ENCODE peak calls at places on chromosomes 1 and 21, in nine cellular contexts. One of them, this sample, is unnamed.

GRCh38 chr1:145740269-145740668 is 21.0 kb downstream of the CD160 start:
- DNase-seq in Peyer's patch: no peak
- DNase-seq in tibial nerve: no peak
- DNase-seq in uterus: no peak
- DNase-seq in A549: peak
- DNase-seq in esophagus muscularis mucosa: no peak
- DNase-seq in esophagus squamous epithelium: no peak
- DNase-seq in ovary: no peak
- DNase-seq in endothelial cell of umbilical vein: no peak
- DNase-seq in this sample: no peak

GRCh38 chr1:53089478-53090226 is 27.6 kb downstream of the PODN start:
- DNase-seq in Peyer's patch: peak
- DNase-seq in tibial nerve: no peak
- DNase-seq in uterus: no peak
- DNase-seq in A549: peak
- DNase-seq in esophagus muscularis mucosa: no peak
- DNase-seq in esophagus squamous epithelium: no peak
- DNase-seq in ovary: no peak
- DNase-seq in endothelial cell of umbilical vein: no peak
- DNase-seq in this sample: no peak

GRCh38 chr1:66350001-66350547 is 183.9 kb upstream of the SGIP1 start:
- DNase-seq in Peyer's patch: peak
- DNase-seq in tibial nerve: peak
- DNase-seq in uterus: no peak
- DNase-seq in A549: no peak
- DNase-seq in esophagus muscularis mucosa: no peak
- DNase-seq in esophagus squamous epithelium: no peak
- DNase-seq in ovary: no peak
- DNase-seq in endothelial cell of umbilical vein: peak
- DNase-seq in this sample: peak

GRCh38 chr21:46428286-46428685 is 30.4 kb upstream of the DIP2A start:
- DNase-seq in Peyer's patch: no peak
- DNase-seq in tibial nerve: no peak
- DNase-seq in uterus: no peak
- DNase-seq in A549: no peak
- DNase-seq in esophagus muscularis mucosa: no peak
- DNase-seq in esophagus squamous epithelium: no peak
- DNase-seq in ovary: no peak
- DNase-seq in endothelial cell of umbilical vein: no peak
- DNase-seq in this sample: no peak

GRCh38 chr1:116677474-116678062 is 10.0 kb upstream of the IGSF3 start:
- DNase-seq in Peyer's patch: no peak
- DNase-seq in tibial nerve: no peak
- DNase-seq in uterus: no peak
- DNase-seq in A549: no peak
- DNase-seq in esophagus muscularis mucosa: no peak
- DNase-seq in esophagus squamous epithelium: no peak
- DNase-seq in ovary: no peak
- DNase-seq in endothelial cell of umbilical vein: no peak
- DNase-seq in this sample: no peak

GRCh38 chr1:229768232-229768631 is 142.2 kb downstream of the URB2 start:
- DNase-seq in Peyer's patch: no peak
- DNase-seq in tibial nerve: no peak
- DNase-seq in uterus: no peak
- DNase-seq in A549: no peak
- DNase-seq in esophagus muscularis mucosa: no peak
- DNase-seq in esophagus squamous epithelium: no peak
- DNase-seq in ovary: no peak
- DNase-seq in endothelial cell of umbilical vein: no peak
- DNase-seq in this sample: no peak

GRCh38 chr21:41598561-41599511 is 90.9 kb upstream of the TMPRSS2 start:
- DNase-seq in Peyer's patch: peak
- DNase-seq in tibial nerve: no peak
- DNase-seq in uterus: no peak
- DNase-seq in A549: no peak
- DNase-seq in esophagus muscularis mucosa: no peak
- DNase-seq in esophagus squamous epithelium: no peak
- DNase-seq in ovary: no peak
- DNase-seq in endothelial cell of umbilical vein: no peak
- DNase-seq in this sample: peak

GRCh38 chr1:1164701-1165451 is 8.8 kb upstream of the TTLL10 start:
- DNase-seq in Peyer's patch: peak
- DNase-seq in tibial nerve: no peak
- DNase-seq in uterus: no peak
- DNase-seq in A549: peak
- DNase-seq in esophagus muscularis mucosa: no peak
- DNase-seq in esophagus squamous epithelium: no peak
- DNase-seq in ovary: no peak
- DNase-seq in endothelial cell of umbilical vein: no peak
- DNase-seq in this sample: no peak

GRCh38 chr1:235843458-235843857 is 23.2 kb downstream of the LYST start:
- DNase-seq in Peyer's patch: no peak
- DNase-seq in tibial nerve: no peak
- DNase-seq in uterus: no peak
- DNase-seq in A549: peak
- DNase-seq in esophagus muscularis mucosa: no peak
- DNase-seq in esophagus squamous epithelium: no peak
- DNase-seq in ovary: no peak
- DNase-seq in endothelial cell of umbilical vein: peak
- DNase-seq in this sample: peak

GRCh38 chr1:216984536-216984935 is 261.3 kb upstream of the ESRRG start:
- DNase-seq in Peyer's patch: no peak
- DNase-seq in tibial nerve: no peak
- DNase-seq in uterus: no peak
- DNase-seq in A549: no peak
- DNase-seq in esophagus muscularis mucosa: no peak
- DNase-seq in esophagus squamous epithelium: no peak
- DNase-seq in ovary: no peak
- DNase-seq in endothelial cell of umbilical vein: no peak
- DNase-seq in this sample: no peak

GRCh38 chr1:155082301-155082940 is 3.8 kb downstream of the EFNA3 start:
- DNase-seq in Peyer's patch: no peak
- DNase-seq in tibial nerve: no peak
- DNase-seq in uterus: no peak
- DNase-seq in A549: no peak
- DNase-seq in esophagus muscularis mucosa: no peak
- DNase-seq in esophagus squamous epithelium: no peak
- DNase-seq in ovary: peak
- DNase-seq in endothelial cell of umbilical vein: no peak
- DNase-seq in this sample: no peak

GRCh38 chr1:212518188-212518951 is 85.7 kb downstream of the NENF start:
- DNase-seq in Peyer's patch: peak
- DNase-seq in tibial nerve: no peak
- DNase-seq in uterus: peak
- DNase-seq in A549: peak
- DNase-seq in esophagus muscularis mucosa: no peak
- DNase-seq in esophagus squamous epithelium: no peak
- DNase-seq in ovary: no peak
- DNase-seq in endothelial cell of umbilical vein: no peak
- DNase-seq in this sample: no peak

GRCh38 chr1:31818204-31818603 is 2.4 kb upstream of the SPOCD1 start:
- DNase-seq in Peyer's patch: no peak
- DNase-seq in tibial nerve: no peak
- DNase-seq in uterus: no peak
- DNase-seq in A549: no peak
- DNase-seq in esophagus muscularis mucosa: no peak
- DNase-seq in esophagus squamous epithelium: no peak
- DNase-seq in ovary: no peak
- DNase-seq in endothelial cell of umbilical vein: no peak
- DNase-seq in this sample: no peak

DNA sequence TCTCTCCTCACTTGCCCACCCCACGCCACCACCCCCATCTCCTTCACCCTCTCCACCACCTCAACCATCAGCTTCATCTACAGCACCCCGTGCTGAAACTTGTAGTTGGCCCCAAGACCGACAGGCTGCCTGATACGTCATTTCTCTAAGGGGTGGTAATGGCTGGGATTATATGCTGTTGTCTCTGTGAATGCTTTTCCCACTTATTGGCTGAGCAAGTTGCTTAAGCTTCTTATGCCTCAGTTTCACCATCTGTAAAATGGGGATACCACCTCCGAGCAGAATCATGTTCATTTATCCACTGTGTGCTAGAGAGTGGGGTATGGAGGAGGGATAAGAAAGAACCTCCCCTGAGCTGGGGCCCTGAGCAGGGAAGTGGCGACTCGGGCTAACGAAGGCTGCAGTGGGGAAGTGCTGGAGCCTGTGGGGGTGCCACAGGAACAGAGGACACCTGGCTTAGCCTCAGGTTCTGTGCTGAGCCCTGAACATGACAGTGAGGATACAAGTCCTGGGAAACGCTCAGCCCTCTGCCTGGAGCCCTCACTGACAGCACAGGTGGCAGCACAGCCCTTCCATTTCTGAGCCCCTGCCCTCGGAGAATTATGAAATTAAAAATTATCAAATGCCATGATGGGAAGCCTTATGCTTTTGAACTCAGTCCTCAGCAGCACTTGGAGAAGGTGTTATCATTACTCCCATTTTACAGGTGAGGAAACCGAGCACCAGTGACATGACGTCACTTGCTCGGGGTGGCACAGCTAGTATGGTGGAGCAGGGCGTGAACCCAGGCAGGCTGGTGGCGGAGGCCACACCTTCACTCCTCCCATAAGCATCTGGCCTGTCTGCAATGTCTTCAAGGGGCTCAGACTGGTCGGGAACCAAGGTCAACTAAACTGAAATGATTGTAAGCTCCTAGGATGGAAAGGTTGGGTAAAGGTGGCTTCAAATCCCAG is 2.8 kb downstream of the MATN1 start:
- DNase-seq in Peyer's patch: no peak
- DNase-seq in tibial nerve: no peak
- DNase-seq in uterus: no peak
- DNase-seq in A549: no peak
- DNase-seq in esophagus muscularis mucosa: no peak
- DNase-seq in esophagus squamous epithelium: no peak
- DNase-seq in ovary: no peak
- DNase-seq in endothelial cell of umbilical vein: no peak
- DNase-seq in this sample: no peak
- TF ChIP-seq CTCF in Peyer's patch: no peak
- TF ChIP-seq CTCF in tibial nerve: no peak
- TF ChIP-seq CTCF in uterus: no peak
- TF ChIP-seq CTCF in A549: no peak
- TF ChIP-seq CTCF in esophagus muscularis mucosa: no peak
- TF ChIP-seq CTCF in esophagus squamous epithelium: no peak
- TF ChIP-seq CTCF in ovary: no peak
- TF ChIP-seq CTCF in endothelial cell of umbilical vein: no peak
- TF ChIP-seq CTCF in this sample: no peak

DNA sequence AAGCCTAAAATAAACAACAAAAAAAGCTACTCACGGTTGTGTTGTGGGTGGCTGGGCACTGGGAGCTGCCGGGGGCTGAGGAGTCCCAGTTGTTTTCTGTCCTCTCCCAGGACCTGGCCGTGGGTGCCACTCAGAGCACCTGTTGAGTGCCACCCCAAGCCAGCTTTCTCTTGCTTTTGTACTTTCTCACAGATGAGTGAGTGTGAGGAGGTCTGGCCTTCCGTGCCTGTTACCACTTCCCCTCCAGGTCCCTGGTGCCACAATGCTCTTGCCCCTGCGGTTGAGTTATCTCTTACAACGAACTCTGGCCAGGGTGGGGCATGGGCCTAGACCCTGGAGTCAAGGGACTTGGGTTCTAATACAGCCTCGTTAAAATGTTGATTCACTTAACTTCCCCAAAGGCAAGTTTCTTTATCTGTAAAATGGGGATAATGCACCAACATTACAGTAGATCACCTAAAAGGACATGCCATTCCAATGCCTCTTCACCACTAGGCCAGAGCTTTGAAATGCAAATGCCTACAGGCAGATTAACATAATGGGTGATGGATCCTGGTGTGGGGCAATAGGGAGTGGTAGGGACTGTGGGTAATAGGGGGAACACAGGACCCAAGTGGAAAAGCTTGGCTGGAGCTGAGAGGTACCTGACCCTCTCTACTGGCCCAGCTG is at the start of gene CNR2:
- DNase-seq in Peyer's patch: peak
- DNase-seq in tibial nerve: no peak
- DNase-seq in uterus: no peak
- DNase-seq in A549: no peak
- DNase-seq in esophagus muscularis mucosa: no peak
- DNase-seq in esophagus squamous epithelium: peak
- DNase-seq in ovary: no peak
- DNase-seq in endothelial cell of umbilical vein: no peak
- DNase-seq in this sample: peak
- TF ChIP-seq POLR2A in Peyer's patch: no peak
- TF ChIP-seq POLR2A in tibial nerve: no peak
- TF ChIP-seq POLR2A in uterus: no peak
- TF ChIP-seq POLR2A in A549: no peak
- TF ChIP-seq POLR2A in esophagus muscularis mucosa: no peak
- TF ChIP-seq POLR2A in esophagus squamous epithelium: no peak
- TF ChIP-seq POLR2A in ovary: no peak
- TF ChIP-seq POLR2A in endothelial cell of umbilical vein: no peak
- TF ChIP-seq POLR2A in this sample: no peak

GRCh38 chr21:31213787-31214186 is 130.3 kb downstream of the TIAM1 start:
- DNase-seq in Peyer's patch: no peak
- DNase-seq in tibial nerve: no peak
- DNase-seq in uterus: no peak
- DNase-seq in A549: no peak
- DNase-seq in esophagus muscularis mucosa: no peak
- DNase-seq in esophagus squamous epithelium: no peak
- DNase-seq in ovary: no peak
- DNase-seq in endothelial cell of umbilical vein: no peak
- DNase-seq in this sample: no peak
- TF ChIP-seq CTCF in Peyer's patch: no peak
- TF ChIP-seq CTCF in tibial nerve: no peak
- TF ChIP-seq CTCF in uterus: no peak
- TF ChIP-seq CTCF in A549: no peak
- TF ChIP-seq CTCF in esophagus muscularis mucosa: no peak
- TF ChIP-seq CTCF in esophagus squamous epithelium: no peak
- TF ChIP-seq CTCF in ovary: no peak
- TF ChIP-seq CTCF in endothelial cell of umbilical vein: no peak
- TF ChIP-seq CTCF in this sample: no peak

DNA sequence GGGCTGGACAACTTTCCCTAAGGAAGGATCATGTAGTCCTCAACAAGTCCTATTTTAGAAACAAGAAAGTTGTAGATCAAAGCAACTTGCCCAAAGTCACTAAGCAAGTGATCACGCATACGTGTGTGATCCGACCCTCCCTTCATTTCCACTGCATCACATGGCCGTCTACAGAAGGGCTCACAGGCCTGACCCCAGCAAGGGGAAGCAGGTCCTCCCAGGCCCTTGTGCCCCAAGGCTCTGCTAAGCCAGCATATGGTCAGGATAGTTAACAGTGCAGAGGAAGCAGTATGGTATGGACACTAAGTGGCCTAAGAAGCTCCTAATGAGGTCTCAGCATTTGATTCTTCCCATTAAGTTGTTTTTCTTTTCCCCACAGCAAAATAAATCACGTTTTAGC is 24.8 kb downstream of the TFAP2E start:
- DNase-seq in Peyer's patch: no peak
- DNase-seq in tibial nerve: no peak
- DNase-seq in uterus: no peak
- DNase-seq in A549: no peak
- DNase-seq in esophagus muscularis mucosa: no peak
- DNase-seq in esophagus squamous epithelium: no peak
- DNase-seq in ovary: no peak
- DNase-seq in endothelial cell of umbilical vein: no peak
- DNase-seq in this sample: no peak
- TF ChIP-seq POLR2A in Peyer's patch: no peak
- TF ChIP-seq POLR2A in tibial nerve: no peak
- TF ChIP-seq POLR2A in uterus: no peak
- TF ChIP-seq POLR2A in A549: no peak
- TF ChIP-seq POLR2A in esophagus muscularis mucosa: no peak
- TF ChIP-seq POLR2A in esophagus squamous epithelium: no peak
- TF ChIP-seq POLR2A in ovary: no peak
- TF ChIP-seq POLR2A in endothelial cell of umbilical vein: no peak
- TF ChIP-seq POLR2A in this sample: no peak